ENCODE peak calls at places on chromosomes 3 and 15, in nine cellular contexts. A, D, O, J, E, P, M, G and K are unnamed samples.

GRCh38 chr15:39171944-39172368 is 408.9 kb upstream of the THBS1 start:
- DNase-seq in A (peak; percentile 46), J (peak; percentile 94), E (peak; percentile 35), P (peak; percentile 99), M (peak; percentile 99), D (peak; percentile 79), G (peak; percentile 63), O (peak; percentile 90), K (peak; percentile 43)

GRCh38 chr15:71189723-71190122 is 74.5 kb downstream of the THSD4 start:
- DNase-seq in M (no peak), O (peak; percentile 12), J (no peak), E (no peak), P (no peak), G (no peak), A (no peak), D (no peak), K (no peak)

GRCh38 chr15:63615935-63616334 is 18.7 kb downstream of the FBXL22 start:
- DNase-seq in J (no peak), D (no peak), P (no peak), G (no peak), M (no peak), A (no peak), O (no peak), E (no peak), K (no peak)

GRCh38 chr3:187165144-187165543 is 25.8 kb upstream of the RPL39L start:
- DNase-seq in D (no peak), A (peak; percentile 22), G (peak; percentile 53), P (peak; percentile 62), O (no peak), J (peak; percentile 95), M (peak; percentile 74), E (peak; percentile 30), K (peak; percentile 27)

GRCh38 chr15:39908186-39908585 is 11.9 kb downstream of the GPR176 start:
- DNase-seq in J (no peak), A (no peak), O (peak; percentile 79), E (no peak), P (peak; percentile 82), G (no peak), D (no peak), M (peak; percentile 89), K (peak; percentile 51)

GRCh38 chr3:126111566-126112475 is 27.9 kb upstream of the SLC41A3 start:
- DNase-seq in A (no peak), D (peak; percentile 56), G (no peak), E (no peak), M (no peak), O (no peak), J (no peak), P (no peak), K (no peak)

GRCh38 chr15:43441316-43441715 is 51.6 kb downstream of the TP53BP1 start:
- DNase-seq in J (no peak), A (no peak), D (no peak), P (no peak), G (no peak), M (peak; percentile 69), E (no peak), O (no peak), K (no peak)

GRCh38 chr3:65946438-65946837 is 92.3 kb downstream of the MAGI1 start:
- DNase-seq in M (peak; percentile 67), J (no peak), A (no peak), E (no peak), O (no peak), D (no peak), P (peak; percentile 56), G (no peak), K (no peak)

GRCh38 chr15:41827290-41827879 is 507 bp upstream of the JMJD7 start:
- DNase-seq in O (no peak), D (no peak), A (no peak), J (peak; percentile 63), G (peak; percentile 55), P (peak; percentile 9), M (no peak), E (no peak), K (no peak)

GRCh38 chr3:16928386-16929132 is 43.8 kb downstream of the PLCL2 start:
- DNase-seq in O (no peak), A (no peak), D (no peak), M (no peak), P (no peak), E (no peak), J (no peak), G (no peak), K (no peak)

GRCh38 chr3:16923112-16923511 is 38.4 kb downstream of the PLCL2 start:
- DNase-seq in P (no peak), A (no peak), O (no peak), D (no peak), E (no peak), J (peak; percentile 26), M (no peak), G (no peak), K (no peak)

GRCh38 chr3:16932877-16933276 is 48.1 kb downstream of the PLCL2 start:
- DNase-seq in J (no peak), M (no peak), P (no peak), D (no peak), E (no peak), O (no peak), A (no peak), G (no peak), K (no peak)

DNA sequence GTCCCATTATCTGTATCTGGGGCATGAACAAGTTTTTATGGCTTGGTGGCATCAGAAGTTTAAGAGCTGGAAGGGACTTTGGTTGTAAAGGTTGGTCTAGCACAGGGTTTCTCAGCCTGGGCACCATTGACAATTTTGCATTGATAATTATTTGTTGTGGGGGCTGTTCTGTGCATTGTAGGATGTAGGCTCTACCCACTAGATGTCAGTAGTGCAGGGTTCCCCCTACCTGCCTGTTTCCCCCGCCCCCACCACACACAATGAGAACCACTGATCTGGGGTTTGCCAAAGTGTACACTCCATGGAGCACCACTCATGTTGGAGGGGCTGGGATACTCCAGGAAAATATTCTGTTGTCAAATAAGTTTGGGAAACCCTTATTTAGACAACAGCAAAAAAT is 42.7 kb downstream of the PLCL2 start:
- DNase-seq in G (no peak), J (no peak), O (no peak), E (peak; percentile 32), M (no peak), D (no peak), P (no peak), A (no peak), K (no peak)
- TF ChIP-seq CTCF in G (no peak), J (peak; percentile 42), O (no peak), E (peak; percentile 56), M (no peak), D (no peak), P (no peak), A (no peak), K (no peak)

DNA sequence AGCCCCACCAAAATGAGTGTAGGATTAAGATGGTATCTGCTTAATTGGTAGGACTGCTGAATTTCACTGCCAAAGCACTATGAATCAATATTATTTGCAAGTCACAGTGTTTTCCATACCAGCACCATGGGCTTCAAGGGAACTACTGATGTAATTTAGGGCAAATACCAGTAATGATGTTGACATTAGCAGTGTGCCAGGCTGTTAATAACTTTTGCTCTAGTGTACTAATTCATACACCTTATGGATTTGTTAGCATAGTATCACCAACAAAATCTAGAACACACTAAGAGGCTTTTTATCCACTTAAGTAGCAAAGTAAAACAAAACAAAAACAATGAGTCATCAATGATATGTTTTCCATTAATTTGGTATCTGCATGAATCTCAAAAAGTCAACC is 888.2 kb downstream of the CADM2 start:
- DNase-seq in P (no peak), D (no peak), M (no peak), E (no peak), J (no peak), A (no peak), O (no peak), G (no peak), K (peak; percentile 19)
- TF ChIP-seq CTCF in P (no peak), D (no peak), M (no peak), E (no peak), J (no peak), A (no peak), O (no peak), G (no peak), K (no peak)

DNA sequence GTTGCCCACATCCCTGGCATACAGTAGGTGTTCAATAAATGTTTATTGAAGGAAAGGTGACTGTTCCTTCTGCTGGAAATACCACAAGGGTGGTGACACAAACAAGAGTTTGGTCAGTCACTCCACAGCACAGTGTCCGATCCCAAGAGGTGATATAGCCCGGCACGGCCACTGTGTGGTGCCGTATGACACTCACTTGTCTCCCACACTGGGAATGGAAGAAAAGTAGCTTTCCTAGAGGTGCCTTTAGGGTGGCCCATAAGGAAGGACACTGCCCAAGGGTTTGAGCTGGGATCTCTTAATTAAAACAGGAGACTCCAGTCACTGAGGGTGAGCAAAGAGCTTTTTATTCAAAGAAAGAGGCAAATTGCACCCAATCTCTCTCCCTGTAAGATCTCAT is 40.5 kb downstream of the TGM4 start:
- DNase-seq in A (peak; percentile 44), M (peak; percentile 16), E (peak; percentile 42), D (no peak), O (no peak), J (peak; percentile 60), G (peak; percentile 44), P (peak; percentile 19), K (no peak)
- TF ChIP-seq CTCF in A (no peak), M (peak; percentile 38), E (peak; percentile 59), D (no peak), O (peak; percentile 40), J (peak; percentile 42), G (peak; percentile 24), P (peak; percentile 26), K (peak; percentile 6)

GRCh38 chr15:80241508-80241907 is 10.5 kb downstream of the CTXND1 start:
- DNase-seq in G (no peak), E (no peak), J (no peak), O (no peak), D (peak; percentile 38), P (no peak), A (no peak), M (no peak), K (no peak)

GRCh38 chr15:80242802-80243201 is 9.2 kb downstream of the CTXND1 start:
- DNase-seq in A (no peak), D (no peak), M (no peak), P (no peak), J (no peak), E (no peak), O (no peak), G (no peak), K (no peak)

GRCh38 chr15:80246425-80246894 is 5.6 kb downstream of the CTXND1 start:
- DNase-seq in P (no peak), G (no peak), D (peak; percentile 26), A (no peak), M (no peak), J (no peak), E (no peak), O (no peak), K (no peak)

GRCh38 chr15:80240261-80240660 is 11.8 kb downstream of the CTXND1 start:
- DNase-seq in G (no peak), E (peak; percentile 42), P (no peak), J (no peak), O (no peak), M (no peak), A (no peak), D (peak; percentile 26), K (no peak)

DNA sequence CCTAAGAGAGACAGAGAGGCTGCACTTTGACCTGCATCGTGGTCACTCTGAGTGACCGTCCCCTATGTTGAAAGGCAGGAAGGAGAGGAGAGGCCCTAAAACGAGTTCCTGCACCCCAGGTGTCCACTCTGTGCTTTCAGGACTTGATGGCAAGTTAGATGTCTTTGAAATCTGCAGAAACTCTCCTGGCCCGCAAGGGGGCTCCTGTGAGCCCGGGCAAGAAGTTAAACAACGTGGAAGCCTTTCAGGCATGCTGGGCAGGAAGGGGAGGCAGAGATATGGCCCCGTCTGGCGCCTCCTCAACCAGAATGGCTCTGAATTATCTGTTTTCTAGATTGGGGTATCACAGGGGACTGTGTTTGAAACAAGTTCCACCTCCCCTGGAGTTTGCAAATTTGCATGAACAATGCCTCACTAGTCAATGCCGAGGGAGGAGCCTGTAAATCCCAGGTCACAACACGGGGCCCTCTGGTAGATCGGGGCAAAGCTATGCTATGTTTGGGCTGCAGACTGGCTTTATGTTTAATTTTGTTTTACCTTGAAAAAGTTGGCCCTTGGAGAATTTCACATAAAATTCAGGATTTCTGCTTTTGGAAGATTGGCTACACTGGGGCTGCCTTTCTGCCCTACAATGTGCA is 9.8 kb downstream of the CTXND1 start:
- DNase-seq in A (peak; percentile 56), E (peak; percentile 50), O (no peak), P (peak; percentile 11), M (peak; percentile 39), J (peak; percentile 88), G (peak; percentile 73), D (peak; percentile 24), K (peak; percentile 61)
- TF ChIP-seq CTCF in A (peak; percentile 50), E (peak; percentile 72), O (peak; percentile 59), P (peak; percentile 47), M (peak; percentile 73), J (peak; percentile 85), G (peak; percentile 58), D (no peak), K (peak; percentile 90)